ENCODE peak calls at places on chromosomes 11 and 22, in eight cellular contexts. S is ovary; U is stimulated activated CD8-positive, alpha-beta memory T cell treated with anti-CD3 and anti-CD28 coated beads, Interleukin-4, amount 100 ng/mL, for 1 hour; W is HAP-1; H is hippocampal formation; K is substantia nigra; X is stimulated activated CD4-positive, alpha-beta T cell treated with anti-CD3 and anti-CD28 coated beads, TNF-alpha, amount 100 ng/mL, for 24 hours; L is CD8-positive, alpha-beta memory T cell. F is an unnamed sample.

GRCh38 chr22:25966448-25966913 is 202.8 kb upstream of the SEZ6L start:
- DNase-seq in K (no peak), X (no peak), L (no peak), S (no peak), H (no peak), U (no peak), W (no peak), F (no peak)

GRCh38 chr11:2929880-2930704 is 872 bp upstream of the PHLDA2 start:
- DNase-seq in S (peak; percentile 53), K (no peak), H (no peak), U (no peak), W (no peak), L (peak; percentile 54), X (peak; percentile 35), F (no peak)

GRCh38 chr22:42662114-42663021 is 13.2 kb upstream of the CYB5R3 start:
- DNase-seq in W (peak; percentile 73), K (peak; percentile 30), L (peak; percentile 83), H (peak; percentile 57), X (peak; percentile 79), S (peak; percentile 94), U (peak; percentile 65), F (peak; percentile 46)

GRCh38 chr11:85256433-85256832 is 370.7 kb downstream of the DLG2 start:
- DNase-seq in L (no peak), H (no peak), X (no peak), K (no peak), U (no peak), W (no peak), S (no peak), F (no peak)

GRCh38 chr22:17830041-17830961 is 56.0 kb upstream of the BID start:
- DNase-seq in W (peak; percentile 38), L (peak; percentile 83), X (peak; percentile 78), S (peak; percentile 92), U (peak; percentile 64), H (peak; percentile 87), K (peak; percentile 77), F (peak; percentile 82)

GRCh38 chr11:106415510-106415909 is 338.0 kb downstream of the AASDHPPT start:
- DNase-seq in S (no peak), L (no peak), K (no peak), U (no peak), H (no peak), W (no peak), X (no peak), F (no peak)

GRCh38 chr11:126878892-126879291 is 121.7 kb downstream of the KIRREL3 start:
- DNase-seq in U (no peak), S (no peak), W (no peak), H (no peak), K (no peak), X (no peak), L (no peak), F (peak; percentile 14)

GRCh38 chr11:15525582-15525981 is 410.9 kb downstream of the INSC start:
- DNase-seq in X (no peak), S (no peak), L (no peak), W (no peak), K (no peak), H (no peak), U (no peak), F (no peak)